ENCODE peak calls at places on chromosome 14, in four cellular contexts. E is ovary, W is A549, V is tibial nerve. J is an unnamed sample.
A peak's percentile ranks its signal among the peaks of the same experiment; 100 is the strongest.

GRCh38 chr14:21185506-21185905 is 29.6 kb upstream of the OR5AU1 start:
- DNase-seq in E (no peak), W (no peak), V (no peak), J (no peak)

GRCh38 chr14:59208224-59208814 is 19.9 kb downstream of the DAAM1 start:
- DNase-seq in E (no peak), W (no peak), V (no peak), J (no peak)

GRCh38 chr14:92437729-92438280 is 75.8 kb upstream of the RIN3 start:
- DNase-seq in E (no peak), W (no peak), V (no peak), J (no peak)

GRCh38 chr14:60508707-60509437 is at the start of gene SIX6:
- DNase-seq in E (no peak), W (no peak), V (no peak), J (no peak)

GRCh38 chr14:75334191-75335051 is 55.8 kb downstream of the FOS start:
- DNase-seq in E (no peak), W (no peak), V (no peak), J (peak; percentile 53)

GRCh38 chr14:76486251-76486743 is 110.4 kb downstream of the ESRRB start:
- DNase-seq in E (no peak), W (no peak), V (no peak), J (no peak)

GRCh38 chr14:23829736-23830474 is 123.7 kb upstream of the DHRS4 start:
- DNase-seq in E (peak; percentile 21), W (peak; percentile 77), V (no peak), J (peak; percentile 43)

GRCh38 chr14:63544641-63545234 is 1.6 kb upstream of the PPP2R5E start:
- DNase-seq in E (no peak), W (peak; percentile 47), V (no peak), J (no peak)

GRCh38 chr14:100028990-100029677 is 36.1 kb upstream of the EVL start:
- DNase-seq in E (no peak), W (peak; percentile 35), V (no peak), J (no peak)

GRCh38 chr14:59347511-59347900 is 117.7 kb downstream of the GPR135 start:
- DNase-seq in E (no peak), W (no peak), V (no peak), J (no peak)

DNA sequence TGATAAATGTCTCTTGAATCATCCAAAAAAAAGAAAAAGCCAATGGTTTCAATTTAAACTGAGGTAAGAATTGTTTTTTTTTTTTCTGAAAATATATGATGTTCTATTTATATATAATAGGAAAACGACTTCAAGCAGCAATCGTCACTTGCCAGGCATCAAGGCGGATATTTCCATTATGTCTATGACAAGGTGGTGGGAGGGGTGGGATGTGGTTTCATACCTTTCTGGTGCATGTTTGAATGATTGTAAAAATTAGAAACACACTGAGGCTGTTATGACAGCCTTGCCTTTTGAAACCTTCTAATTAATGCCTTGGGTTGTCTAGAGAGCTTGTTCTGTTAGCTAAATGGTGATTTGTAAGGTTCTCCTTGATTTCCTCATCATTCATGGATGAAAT is 502.9 kb downstream of the DIO2 start:
- DNase-seq in E (no peak), W (no peak), V (no peak), J (no peak)
- TF ChIP-seq EP300 in E (no peak), W (no peak), V (no peak), J (no peak)

GRCh38 chr14:68816183-68816942 is 23.5 kb upstream of the ZFP36L1 start:
- DNase-seq in E (peak; percentile 95), W (peak; percentile 93), V (peak; percentile 82), J (peak; percentile 92)
- TF ChIP-seq POLR2A in E (peak; percentile 63), W (peak; percentile 48), V (peak; percentile 14), J (peak; percentile 60)

DNA sequence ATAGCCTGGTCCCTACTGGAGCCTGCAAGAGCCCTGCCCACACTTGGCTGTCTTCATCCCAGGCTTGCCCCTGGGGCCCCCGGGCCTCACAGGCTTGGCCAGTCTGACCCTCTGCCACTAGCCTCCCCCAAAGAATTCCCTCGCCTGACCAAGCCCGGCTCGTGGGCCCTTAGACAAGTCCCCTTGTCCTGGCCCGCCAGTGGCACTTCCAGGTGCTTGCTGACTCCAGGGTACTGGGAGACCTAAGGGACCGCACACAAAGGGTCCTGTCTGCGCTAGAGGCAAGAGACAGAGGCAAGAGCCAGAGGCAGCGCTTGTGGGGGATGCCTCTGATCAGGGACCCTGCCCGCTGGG is 5.0 kb downstream of the BTBD6 start:
- DNase-seq in E (no peak), W (no peak), V (no peak), J (no peak)
- H3K4me1 ChIP-seq in E (peaks cover 1% of the 10 kb centered on the region), W (peaks cover 6% of the 10 kb centered on the region), V (no peaks in the 10 kb centered on the region), J (peaks cover 19% of the 10 kb centered on the region)

GRCh38 chr14:62099091-62099490 is 336.9 kb downstream of the SNAPC1 start:
- DNase-seq in E (no peak), W (no peak), V (no peak), J (no peak)

GRCh38 chr14:62098357-62098756 is 336.1 kb downstream of the SNAPC1 start:
- DNase-seq in E (no peak), W (no peak), V (no peak), J (no peak)

GRCh38 chr14:62103497-62103896 is 341.3 kb downstream of the SNAPC1 start:
- DNase-seq in E (no peak), W (no peak), V (no peak), J (no peak)

GRCh38 chr14:62101189-62101588 is 339.0 kb downstream of the SNAPC1 start:
- DNase-seq in E (no peak), W (no peak), V (no peak), J (no peak)

GRCh38 chr14:62101650-62102355 is 339.6 kb downstream of the SNAPC1 start:
- DNase-seq in E (no peak), W (no peak), V (no peak), J (no peak)
- TF ChIP-seq EP300 in E (no peak), W (no peak), V (no peak), J (no peak)

DNA sequence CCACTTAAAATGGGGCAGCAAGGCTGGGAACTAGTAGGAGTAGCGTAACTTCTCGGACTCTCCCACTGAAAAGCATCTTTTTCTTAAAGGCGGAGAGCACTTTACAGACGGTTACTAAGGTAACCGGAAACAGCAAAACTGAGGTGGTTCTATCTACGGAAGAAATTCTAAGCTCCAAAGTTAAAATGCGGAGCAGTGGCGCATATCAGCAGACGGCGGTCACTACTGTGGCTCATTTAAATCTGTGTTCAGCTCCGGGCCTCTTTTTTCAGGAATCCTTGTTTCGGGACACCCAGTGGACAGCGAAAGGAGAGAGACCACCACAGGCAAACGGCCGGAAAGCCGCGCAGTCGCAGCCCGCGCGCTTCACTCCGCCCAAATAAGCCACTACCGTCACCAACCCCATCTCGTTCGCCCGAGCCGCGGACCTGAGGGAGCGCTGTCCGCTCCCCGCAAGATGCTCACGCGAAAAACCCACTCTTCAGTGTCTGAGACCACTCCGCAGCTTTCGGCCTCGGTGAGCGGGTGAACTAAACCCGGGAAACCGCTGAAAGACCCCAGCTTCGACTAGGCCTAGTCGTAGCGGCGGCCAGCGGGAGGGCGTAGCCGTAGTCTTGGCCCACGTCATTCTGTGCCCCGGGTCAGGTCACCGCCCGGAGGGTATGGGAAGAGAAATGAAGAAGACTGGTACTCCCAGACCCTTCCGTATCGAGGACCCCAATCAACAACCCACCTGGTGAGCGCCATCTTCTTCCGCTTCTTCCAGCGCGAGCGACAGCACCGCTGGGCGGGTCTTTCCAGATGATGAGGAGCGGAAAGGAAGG is at the start of gene SNW1:
- DNase-seq in E (peak; percentile 89), W (peak; percentile 94), V (peak; percentile 87), J (peak; percentile 93)
- TF ChIP-seq POLR2A in E (peak; percentile 77), W (peak; percentile 66), V (peak; percentile 70), J (peak; percentile 85)

DNA sequence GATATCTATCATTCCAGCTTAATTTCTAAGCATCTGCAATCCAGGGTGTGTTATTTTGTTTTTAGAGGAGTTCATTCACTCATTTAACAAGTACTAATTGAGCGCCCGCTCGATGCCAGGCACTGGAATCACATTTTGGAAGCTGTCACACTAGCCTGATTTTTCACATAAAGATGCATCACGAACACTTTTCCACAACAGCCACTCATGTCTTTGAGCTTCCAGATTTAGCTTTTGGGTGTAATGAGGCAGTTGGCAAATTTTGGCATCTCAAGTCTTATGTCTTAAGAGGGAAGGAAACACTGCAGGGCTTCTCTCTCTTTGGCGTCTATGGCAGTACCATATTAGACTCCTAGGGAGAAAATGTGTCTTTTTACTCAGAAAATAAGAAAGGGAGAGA is 14.0 kb downstream of the NRXN3 start:
- DNase-seq in E (no peak), W (no peak), V (no peak), J (no peak)
- H3K4me1 ChIP-seq in E (no peaks in the 10 kb centered on the region), W (no peaks in the 10 kb centered on the region), V (no peaks in the 10 kb centered on the region), J (no peaks in the 10 kb centered on the region)

DNA sequence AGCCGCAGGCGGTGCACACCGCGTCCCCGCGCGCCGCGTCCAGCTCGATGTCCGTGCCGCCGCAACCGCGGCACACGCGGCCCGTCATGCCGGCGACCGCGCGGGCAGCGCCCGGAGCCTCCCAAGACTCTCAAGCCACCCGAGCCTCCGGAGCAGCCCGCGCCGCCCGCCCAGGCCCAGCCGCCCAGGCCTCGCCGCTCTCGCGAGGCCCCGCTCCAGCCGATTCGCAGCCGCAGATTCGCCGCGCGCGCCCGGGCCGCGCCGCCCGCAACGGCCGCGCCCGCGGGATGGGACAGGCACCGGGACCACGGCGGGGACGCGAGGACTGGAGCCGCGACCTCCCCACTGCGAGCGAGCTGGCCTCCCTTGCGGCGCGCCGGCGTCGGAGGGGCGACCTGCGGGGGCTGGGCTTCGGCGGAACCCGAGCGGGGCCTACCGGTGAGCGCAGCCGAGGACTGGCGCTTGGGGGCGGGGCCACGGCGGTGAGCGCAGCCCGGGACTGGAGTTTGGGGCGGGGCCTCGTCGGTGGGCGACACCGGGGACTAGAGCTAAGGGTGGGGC is at the start of gene BRF1:
- DNase-seq in E (peak; percentile 95), W (peak; percentile 85), V (peak; percentile 91), J (peak; percentile 97)
- TF ChIP-seq EP300 in E (no peak), W (no peak), V (no peak), J (no peak)

GRCh38 chr14:88551936-88552565 is 2.8 kb downstream of the PTPN21 start:
- DNase-seq in E (peak; percentile 36), W (no peak), V (no peak), J (no peak)

GRCh38 chr14:88550078-88550477 is 4.7 kb downstream of the PTPN21 start:
- DNase-seq in E (no peak), W (no peak), V (no peak), J (no peak)

GRCh38 chr14:88552859-88553258 is 1.9 kb downstream of the PTPN21 start:
- DNase-seq in E (no peak), W (no peak), V (no peak), J (no peak)

GRCh38 chr14:88553886-88554457 is 835 bp downstream of the PTPN21 start:
- DNase-seq in E (no peak), W (no peak), V (no peak), J (no peak)

DNA sequence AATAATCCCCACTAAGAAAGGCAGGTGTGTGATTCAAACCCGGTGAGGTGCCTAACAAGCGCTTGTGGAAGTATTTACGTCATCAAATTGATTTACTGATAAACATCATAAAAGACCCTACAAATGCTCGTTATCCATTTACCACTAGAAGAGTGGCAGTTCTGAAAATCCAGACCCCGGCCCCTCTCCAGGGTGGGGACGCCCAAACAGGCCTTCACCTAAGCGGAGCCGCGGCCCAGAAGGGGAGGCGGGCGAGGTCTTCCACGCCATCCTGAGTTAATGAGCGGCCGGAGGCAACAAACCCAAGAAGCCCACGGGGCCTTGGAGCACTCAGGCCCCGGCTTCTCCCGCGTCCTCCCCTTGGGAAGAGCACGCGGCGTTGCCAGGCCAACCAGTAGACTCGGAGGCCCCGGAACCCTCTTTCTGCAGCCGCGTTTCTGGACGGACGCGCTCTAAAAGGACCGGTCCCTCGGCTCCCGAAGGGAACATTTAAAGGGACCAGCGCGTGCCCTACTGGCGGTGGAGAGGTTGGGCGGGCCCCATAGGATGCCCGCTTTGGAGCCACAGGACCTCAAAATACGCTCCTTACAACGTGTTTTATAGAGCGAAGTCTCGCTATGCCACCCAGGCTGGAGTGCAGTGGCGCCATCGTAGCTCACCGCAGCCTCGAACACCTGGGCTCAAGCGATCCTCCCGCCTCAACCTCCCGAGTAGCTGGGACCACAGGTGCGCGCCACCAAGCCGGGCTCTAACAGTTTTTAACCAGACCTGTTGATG is 3.5 kb downstream of the PTPN21 start:
- DNase-seq in E (peak; percentile 85), W (peak; percentile 91), V (peak; percentile 48), J (peak; percentile 84)
- TF ChIP-seq POLR2A in E (peak; percentile 38), W (no peak), V (no peak), J (peak; percentile 55)

J was measured in transverse colon.